ENCODE peak calls at places on chromosomes 13 and 19, in ten cellular contexts. H is SJCRH30; T is colonic mucosa; X is CD8-positive, alpha-beta memory T cell; Z is OCI-LY7; K is lung; J is CD8-positive, alpha-beta T cell; Y is lower lobe of right lung; Q is SJSA1; M is tibial artery. E is an unnamed sample. For H3K36me3, the result is how much of the 10 kb centered on the place peaks cover.

GRCh38 chr13:72839831-72840426 is 58.0 kb downstream of the PIBF1 start:
- DNase-seq in H (peak), T (peak), X (no peak), Z (peak), K (peak), J (peak), Y (no peak), Q (no peak), M (no peak), E (peak)

GRCh38 chr13:32205426-32206096 is 109.6 kb downstream of the ZAR1L start:
- DNase-seq in H (peak), T (no peak), X (no peak), Z (no peak), K (no peak), J (no peak), Y (no peak), Q (no peak), M (no peak), E (no peak)

GRCh38 chr19:19115954-19116353 is 22.3 kb downstream of the TMEM161A start:
- DNase-seq in H (peak), T (peak), X (peak), Z (peak), K (no peak), J (peak), Y (peak), Q (no peak), M (no peak), E (no peak)

GRCh38 chr19:39445258-39446071 is at the start of gene SUPT5H:
- DNase-seq in H (peak), T (peak), X (peak), Z (peak), K (peak), J (peak), Y (peak), Q (peak), M (peak), E (peak)

GRCh38 chr19:8081569-8082550 is 29.3 kb downstream of the CCL25 start:
- DNase-seq in H (no peak), T (no peak), X (no peak), Z (no peak), K (no peak), J (no peak), Y (no peak), Q (no peak), M (no peak), E (no peak)

GRCh38 chr13:98802548-98802947 is 50.1 kb upstream of the SLC15A1 start:
- DNase-seq in H (no peak), T (no peak), X (no peak), Z (no peak), K (no peak), J (no peak), Y (no peak), Q (no peak), M (no peak), E (no peak)

GRCh38 chr13:25171517-25172302 is at the start of gene AMER2:
- DNase-seq in H (no peak), T (no peak), X (no peak), Z (no peak), K (no peak), J (peak), Y (no peak), Q (no peak), M (no peak), E (no peak)

GRCh38 chr13:72782717-72783116 is 784 bp downstream of the PIBF1 start:
- DNase-seq in H (peak), T (no peak), X (no peak), Z (peak), K (no peak), J (no peak), Y (no peak), Q (no peak), M (no peak), E (no peak)

GRCh38 chr13:52092087-52092486 is 36.8 kb downstream of the NEK5 start:
- DNase-seq in H (no peak), T (no peak), X (no peak), Z (no peak), K (no peak), J (no peak), Y (no peak), Q (no peak), M (no peak), E (no peak)

GRCh38 chr19:33248954-33249613 is 23.4 kb upstream of the SLC7A10 start:
- DNase-seq in H (no peak), T (no peak), X (no peak), Z (no peak), K (no peak), J (no peak), Y (peak), Q (no peak), M (no peak), E (no peak)

GRCh38 chr13:33494596-33495214 is 209.2 kb upstream of the STARD13 start:
- DNase-seq in H (peak), T (no peak), X (no peak), Z (no peak), K (no peak), J (no peak), Y (no peak), Q (peak), M (no peak), E (no peak)

GRCh38 chr19:41531438-41532311 is 44.3 kb upstream of the CEACAM21 start:
- DNase-seq in H (peak), T (peak), X (peak), Z (peak), K (peak), J (peak), Y (peak), Q (no peak), M (peak), E (peak)

GRCh38 chr13:98508280-98509074 is 68.4 kb downstream of the STK24 start:
- DNase-seq in H (no peak), T (no peak), X (no peak), Z (no peak), K (no peak), J (no peak), Y (no peak), Q (peak), M (no peak), E (no peak)

GRCh38 chr19:35959040-35959967 is 23.1 kb downstream of the LRFN3 start:
- DNase-seq in H (no peak), T (no peak), X (peak), Z (no peak), K (no peak), J (peak), Y (peak), Q (no peak), M (no peak), E (no peak)

GRCh38 chr19:55063492-55063843 is 520 bp upstream of the RDH13 start:
- DNase-seq in H (no peak), T (no peak), X (no peak), Z (no peak), K (no peak), J (no peak), Y (no peak), Q (no peak), M (no peak), E (no peak)
- H3K4me3 ChIP-seq in H (peak), T (no peak), X (no peak), Z (no peak), K (no peak), J (peak), Y (peak), Q (peak), M (peak), E (no peak)

GRCh38 chr19:45524575-45525129 is 17.4 kb downstream of the VASP start:
- DNase-seq in H (no peak), T (no peak), X (no peak), Z (no peak), K (no peak), J (no peak), Y (no peak), Q (no peak), M (no peak), E (no peak)

GRCh38 chr19:45526971-45527370 is 19.7 kb downstream of the VASP start:
- DNase-seq in H (no peak), T (no peak), X (no peak), Z (no peak), K (no peak), J (no peak), Y (no peak), Q (no peak), M (no peak), E (no peak)

GRCh38 chr19:45522010-45522941 is 15.0 kb downstream of the VASP start:
- DNase-seq in H (no peak), T (no peak), X (no peak), Z (no peak), K (no peak), J (no peak), Y (no peak), Q (no peak), M (no peak), E (no peak)

GRCh38 chr19:45526143-45526542 is 18.9 kb downstream of the VASP start:
- DNase-seq in H (peak), T (peak), X (no peak), Z (peak), K (peak), J (no peak), Y (peak), Q (peak), M (peak), E (peak)

GRCh38 chr19:45523642-45524256 is 16.5 kb downstream of the VASP start:
- DNase-seq in H (peak), T (peak), X (peak), Z (peak), K (peak), J (peak), Y (peak), Q (peak), M (peak), E (peak)
- H3K27ac ChIP-seq in H (peak), T (no peak), X (no peak), Z (no peak), K (peak), J (no peak), Y (no peak), Q (no peak), M (peak), E (no peak)

GRCh38 chr13:112881656-112882554 is 87.1 kb upstream of the MCF2L start:
- DNase-seq in H (no peak), T (no peak), X (no peak), Z (no peak), K (no peak), J (no peak), Y (peak), Q (no peak), M (no peak), E (no peak)
- H3K36me3 ChIP-seq in H (under half), T (under half), X (under half), Z (under half), K (half or more), J (under half), Y (half or more), Q (under half), M (under half), E (under half)

DNA sequence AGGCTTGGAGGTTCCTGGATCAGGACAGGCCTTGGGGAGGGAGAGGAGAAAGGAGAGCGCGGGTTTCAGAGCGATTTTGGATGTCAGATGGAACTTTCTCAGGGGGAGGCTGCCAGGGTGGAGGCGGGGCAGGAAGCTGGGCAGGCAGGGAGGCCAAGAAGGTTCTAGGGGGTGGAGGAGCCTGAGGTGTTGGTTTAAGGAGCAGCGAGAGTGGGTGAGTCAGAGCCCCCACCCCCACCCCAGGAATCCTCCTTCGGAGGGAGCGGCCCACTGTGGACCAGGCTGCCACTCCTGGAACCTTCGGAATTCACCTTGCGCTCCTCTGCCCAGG is 15.9 kb upstream of the NOP53 start:
- DNase-seq in H (no peak), T (peak), X (no peak), Z (no peak), K (peak), J (no peak), Y (peak), Q (peak), M (peak), E (peak)
- H3K4me3 ChIP-seq in H (no peak), T (no peak), X (no peak), Z (no peak), K (no peak), J (no peak), Y (peak), Q (no peak), M (peak), E (no peak)

GRCh38 chr19:4969292-4969771 is 419 bp downstream of the KDM4B start:
- DNase-seq in H (no peak), T (no peak), X (no peak), Z (no peak), K (no peak), J (no peak), Y (no peak), Q (no peak), M (no peak), E (no peak)
- H3K27ac ChIP-seq in H (no peak), T (no peak), X (peak), Z (no peak), K (peak), J (no peak), Y (peak), Q (no peak), M (peak), E (peak)

GRCh38 chr19:22620401-22620800 is 13.7 kb upstream of the ZNF492 start:
- DNase-seq in H (no peak), T (no peak), X (no peak), Z (no peak), K (no peak), J (no peak), Y (no peak), Q (no peak), M (no peak), E (no peak)
- H3K36me3 ChIP-seq in H (under half), T (under half), X (under half), Z (under half), K (under half), J (under half), Y (under half), Q (under half), M (under half), E (under half)

GRCh38 chr19:34409189-34410164 is 5.3 kb downstream of the PDCD2L start:
- DNase-seq in H (no peak), T (no peak), X (no peak), Z (no peak), K (no peak), J (no peak), Y (peak), Q (no peak), M (no peak), E (no peak)
- H3K4me3 ChIP-seq in H (no peak), T (no peak), X (no peak), Z (no peak), K (no peak), J (no peak), Y (no peak), Q (no peak), M (no peak), E (no peak)

E was measured in prostate gland.